ENCODE peak calls at places on chromosome 22, in four cellular contexts. I is keratinocyte, L is upper lobe of right lung, U is left ventricle myocardium inferior. P is an unnamed sample. For H3K4me1 and H3K27me3, the result is how much of the 10 kb centered on the place peaks cover.

GRCh38 chr22:48335442-48336139 is 1492.1 kb downstream of the BRD1 start:
- DNase-seq in I (no peak), L (no peak), U (no peak), P (no peak)

GRCh38 chr22:48702573-48703264 is 1125.0 kb downstream of the BRD1 start:
- DNase-seq in L (peak), U (peak), I (no peak), P (no peak)

GRCh38 chr22:26995222-26995621 is 337.8 kb downstream of the MIAT start:
- DNase-seq in L (no peak), U (no peak), I (no peak), P (no peak)

GRCh38 chr22:17086750-17087149 is 1.9 kb downstream of the IL17RA start:
- DNase-seq in L (peak), I (no peak), U (no peak), P (no peak)

GRCh38 chr22:11627436-11627797 is 3900.6 kb upstream of the OR11H1 start:
- DNase-seq in I (no peak), L (peak), U (no peak), P (no peak)

GRCh38 chr22:19909350-19910179 is 32.0 kb upstream of the COMT start:
- DNase-seq in L (peak), U (peak), I (peak), P (peak)

GRCh38 chr22:26642465-26643367 is 14.7 kb upstream of the MIAT start:
- DNase-seq in U (peak), I (no peak), L (no peak), P (no peak)

GRCh38 chr22:41203118-41203517 is 2.0 kb upstream of the L3MBTL2 start:
- DNase-seq in L (no peak), U (no peak), I (no peak), P (no peak)

GRCh38 chr22:33918676-33919590 is 1.3 kb downstream of the LARGE1 start:
- DNase-seq in U (no peak), I (no peak), L (no peak), P (no peak)

GRCh38 chr22:22156716-22157499 is 87.7 kb upstream of the VPREB1 start:
- DNase-seq in I (peak), L (no peak), U (no peak), P (peak)

GRCh38 chr22:22219140-22219996 is 25.2 kb upstream of the VPREB1 start:
- DNase-seq in I (no peak), U (no peak), L (no peak), P (no peak)

GRCh38 chr22:23232094-23232905 is 52.0 kb downstream of the BCR start:
- DNase-seq in U (no peak), I (no peak), L (no peak), P (no peak)
- H3K4me1 ChIP-seq in U (half or more), I (under half), L (under half), P (under half)

GRCh38 chr22:46131151-46131587 is 19.2 kb upstream of the PPARA start:
- DNase-seq in U (no peak), I (no peak), L (no peak), P (no peak)
- TF ChIP-seq CTCF in U (no peak), I (peak), L (peak), P (peak)

DNA sequence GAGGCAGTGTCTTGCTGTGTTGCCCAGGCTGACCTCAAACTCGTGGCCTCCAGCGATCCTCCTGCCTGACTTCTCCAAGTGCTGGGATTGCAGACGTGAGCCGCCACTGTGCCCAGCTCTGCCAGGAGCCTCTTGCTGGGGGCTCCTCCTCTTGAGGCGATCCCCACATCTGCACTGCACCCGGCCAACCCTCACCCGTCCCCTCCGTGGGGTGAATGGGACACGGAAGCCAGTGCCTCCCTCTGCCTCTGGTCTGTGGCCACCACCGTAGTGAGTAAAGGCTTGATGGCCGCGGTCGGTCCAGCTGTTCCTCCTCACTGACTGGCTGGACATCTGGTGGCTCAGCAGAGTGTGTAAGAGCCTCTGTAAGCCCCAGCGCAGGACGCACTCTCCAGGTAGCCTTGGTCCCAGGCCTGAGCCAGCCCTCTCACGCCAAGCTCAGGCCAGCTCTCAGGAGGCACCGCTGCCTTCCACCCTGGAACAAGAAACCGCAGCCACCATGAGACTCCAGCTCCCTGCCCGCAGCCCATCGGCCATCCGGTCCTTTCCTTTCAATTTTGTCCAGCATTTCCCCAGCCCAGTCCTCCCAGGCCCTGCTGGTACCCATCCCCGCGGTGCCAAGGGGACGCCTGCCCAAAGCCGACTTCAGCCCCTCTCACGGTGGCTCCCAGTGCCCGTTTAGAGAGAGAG is 100.3 kb downstream of the BRD1 start:
- DNase-seq in U (no peak), L (peak), I (no peak), P (no peak)
- H3K27me3 ChIP-seq in U (half or more), L (half or more), I (under half), P (half or more)

DNA sequence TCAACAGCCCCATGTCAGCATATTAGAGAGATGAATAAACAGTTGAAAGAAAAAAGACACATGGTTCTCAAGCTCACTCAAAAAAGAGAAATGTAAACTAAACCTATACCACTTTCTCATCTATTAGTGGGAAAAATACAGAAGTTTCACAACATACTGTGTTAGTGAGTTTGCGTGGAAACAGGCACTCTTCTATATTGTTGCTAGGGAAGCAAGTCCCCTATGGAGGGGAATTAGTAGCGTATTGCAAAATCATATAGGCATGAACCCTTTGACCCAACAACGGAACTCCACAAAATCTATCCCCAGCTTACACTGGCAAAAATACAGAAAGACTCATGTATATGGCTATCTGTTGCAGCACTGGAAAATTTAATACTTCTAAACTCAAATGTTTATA is 14.2 kb upstream of the RFPL2 start:
- DNase-seq in I (no peak), U (no peak), L (no peak), P (no peak)
- H3K4me1 ChIP-seq in I (under half), U (under half), L (under half), P (under half)

DNA sequence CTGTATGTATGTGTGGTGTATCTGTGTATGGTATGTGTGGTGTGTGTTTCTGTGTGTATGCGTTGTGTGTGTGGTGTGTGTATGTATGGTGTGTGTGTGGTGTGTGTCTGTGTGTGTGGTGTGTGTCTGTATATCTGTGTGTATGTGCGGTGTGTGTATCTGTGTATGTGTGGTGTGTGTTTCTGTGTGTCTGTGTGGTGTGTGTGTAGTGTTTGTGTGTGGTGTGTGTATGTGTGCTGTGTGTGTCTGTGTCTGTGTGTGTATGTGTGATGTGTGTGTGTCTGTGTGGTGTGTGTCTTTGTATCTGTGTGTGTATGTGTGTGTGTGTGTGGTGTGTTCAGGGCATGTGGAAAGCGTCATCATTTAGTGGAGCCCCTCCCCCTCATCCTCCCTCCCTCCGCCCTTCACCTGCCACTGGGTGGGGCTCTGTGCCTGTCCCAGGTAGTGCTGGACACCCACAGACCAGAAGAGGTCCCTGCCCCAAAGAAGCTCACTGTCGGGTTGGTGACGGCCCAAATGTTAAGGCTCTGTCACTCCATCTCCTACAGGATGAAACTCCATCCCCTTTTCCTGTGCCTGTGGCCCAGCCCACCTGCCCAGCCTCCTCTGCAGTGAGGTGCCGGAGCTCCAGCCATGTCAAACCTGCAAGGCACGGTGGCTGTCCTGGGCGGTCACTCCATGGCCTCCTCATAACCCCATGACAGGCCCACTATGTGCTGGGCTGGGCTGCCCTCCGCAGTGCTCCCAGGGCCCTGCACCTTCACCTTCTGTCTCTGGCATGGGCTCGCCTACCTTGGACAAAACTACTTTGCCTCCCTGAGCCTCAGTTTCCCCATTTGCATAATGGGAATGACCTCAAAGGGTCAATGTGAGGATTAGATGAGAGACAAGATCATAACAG is 23.4 kb upstream of the SHISAL1 start:
- DNase-seq in I (no peak), U (no peak), L (no peak), P (no peak)
- TF ChIP-seq CTCF in I (peak), U (no peak), L (no peak), P (no peak)

GRCh38 chr22:39997939-39998726 is 3.4 kb downstream of the FAM83F start:
- DNase-seq in L (no peak), U (peak), I (no peak), P (peak)

GRCh38 chr22:39994566-39995345 is at the start of gene FAM83F:
- DNase-seq in I (no peak), U (no peak), L (no peak), P (no peak)

GRCh38 chr22:39995346-39996252 is 845 bp downstream of the FAM83F start:
- DNase-seq in L (no peak), U (no peak), I (no peak), P (no peak)

GRCh38 chr22:39997421-39997820 is 2.7 kb downstream of the FAM83F start:
- DNase-seq in I (no peak), L (no peak), U (no peak), P (no peak)

GRCh38 chr22:39996732-39997131 is 2.0 kb downstream of the FAM83F start:
- DNase-seq in L (no peak), U (no peak), I (no peak), P (no peak)
- H3K27me3 ChIP-seq in L (under half), U (under half), I (under half), P (under half)

GRCh38 chr22:46081831-46082210 is 68.5 kb upstream of the PPARA start:
- DNase-seq in I (no peak), L (peak), U (peak), P (peak)
- H3K4me1 ChIP-seq in I (half or more), L (half or more), U (half or more), P (under half)

GRCh38 chr22:50274311-50274710 is 4.1 kb upstream of the MAPK11 start:
- DNase-seq in I (no peak), U (peak), L (no peak), P (peak)

GRCh38 chr22:50271519-50271970 is 1.4 kb upstream of the MAPK11 start:
- DNase-seq in L (peak), I (no peak), U (peak), P (peak)

GRCh38 chr22:50271011-50271394 is 823 bp upstream of the MAPK11 start:
- DNase-seq in L (no peak), U (no peak), I (no peak), P (no peak)

GRCh38 chr22:50270302-50271010 is at the start of gene MAPK11:
- DNase-seq in L (peak), U (peak), I (no peak), P (peak)

DNA sequence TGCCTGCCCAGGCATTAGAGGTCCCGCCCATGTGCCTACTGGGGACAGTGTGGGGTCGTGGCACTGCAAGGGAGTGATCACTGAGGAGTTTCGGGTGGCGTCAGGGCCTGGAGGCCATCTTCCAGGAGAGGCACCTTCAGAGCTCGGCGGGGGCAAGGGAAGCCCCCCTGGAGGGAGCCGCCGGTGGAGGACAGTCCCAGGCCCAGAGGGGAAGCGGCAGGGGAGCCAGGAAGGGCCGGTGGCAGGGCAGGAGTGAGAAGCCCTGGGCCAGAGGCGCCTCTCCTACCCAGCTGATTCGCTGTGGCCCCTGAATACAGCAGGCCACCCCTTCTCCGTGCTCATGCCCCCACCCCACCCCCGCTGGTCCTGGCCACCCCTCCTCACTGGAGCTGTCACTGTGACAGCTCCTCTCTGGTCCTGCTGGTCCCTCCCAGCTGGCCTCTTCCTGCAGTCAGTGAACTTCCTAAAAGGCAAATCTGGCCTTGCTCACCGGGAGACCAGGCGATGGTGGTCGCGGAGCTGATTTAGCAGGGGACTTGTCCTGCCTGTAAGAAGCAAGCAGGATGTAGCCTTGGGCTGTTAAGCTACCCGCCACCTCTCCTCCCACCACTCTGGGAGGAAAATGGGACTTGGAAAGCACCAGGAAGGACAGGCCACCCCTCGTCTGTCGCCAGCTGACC is 2.1 kb upstream of the MAPK11 start:
- DNase-seq in L (no peak), U (no peak), I (no peak), P (peak)
- TF ChIP-seq CTCF in L (no peak), U (no peak), I (no peak), P (no peak)

GRCh38 chr22:37156686-37157435 is 7.1 kb upstream of the IL2RB start:
- DNase-seq in I (no peak), L (no peak), U (no peak), P (no peak)
- H3K27me3 ChIP-seq in I (under half), L (under half), U (half or more), P (under half)

P was measured in BE2C.